ENCODE peak calls at places on chromosome 4, in seven cellular contexts. P is bronchial epithelial cell, T is uterus, W is mammary epithelial cell, D is neural progenitor cell, J is AG09309, M is A549. G is an unnamed sample.

GRCh38 chr4:43763029-43763610 is 685.5 kb downstream of the KCTD8 start:
- DNase-seq in T (no peak), M (no peak), J (no peak), P (peak; percentile 11), D (peak; percentile 19), W (no peak), G (no peak)

GRCh38 chr4:167032876-167033275 is 201.4 kb downstream of the SPOCK3 start:
- DNase-seq in T (no peak), J (no peak), P (peak; percentile 96), W (peak; percentile 82), D (no peak), M (no peak), G (no peak)

GRCh38 chr4:122577808-122578781 is 42.8 kb downstream of the IL21 start:
- DNase-seq in M (peak; percentile 44), D (peak; percentile 57), T (no peak), P (peak; percentile 48), J (no peak), W (peak; percentile 35), G (peak; percentile 100)

GRCh38 chr4:87949961-87950360 is 25.6 kb upstream of the SPP1 start:
- DNase-seq in J (no peak), M (peak; percentile 21), T (peak; percentile 32), P (peak; percentile 62), W (peak; percentile 52), D (no peak), G (no peak)

GRCh38 chr4:56727150-56727549 is 46.1 kb upstream of the HOPX start:
- DNase-seq in T (no peak), M (no peak), D (peak; percentile 18), P (no peak), J (no peak), W (no peak), G (no peak)

GRCh38 chr4:77852892-77853495 is 9.6 kb upstream of the MRPL1 start:
- DNase-seq in J (no peak), P (no peak), T (no peak), D (no peak), M (no peak), W (no peak), G (peak; percentile 93)

GRCh38 chr4:123832173-123833026 is 435.8 kb downstream of the SPRY1 start:
- DNase-seq in J (peak; percentile 99), M (no peak), T (peak; percentile 30), D (no peak), P (peak; percentile 94), W (peak; percentile 94), G (no peak)

GRCh38 chr4:33696066-33696465 is 2548.2 kb downstream of the ARAP2 start:
- DNase-seq in P (peak; percentile 59), T (no peak), W (no peak), J (no peak), M (no peak), D (no peak), G (no peak)

GRCh38 chr4:152894673-152895072 is 41.5 kb upstream of the FHDC1 start:
- DNase-seq in T (no peak), J (no peak), P (peak; percentile 78), D (no peak), M (no peak), W (peak; percentile 58), G (no peak)

GRCh38 chr4:94447754-94448411 is 3.9 kb upstream of the PDLIM5 start:
- DNase-seq in J (no peak), W (peak; percentile 58), D (no peak), T (no peak), M (no peak), P (peak; percentile 74), G (no peak)

GRCh38 chr4:120056249-120056648 is 10.4 kb downstream of the MAD2L1 start:
- DNase-seq in J (no peak), M (no peak), T (no peak), P (peak; percentile 35), W (no peak), D (no peak), G (no peak)

GRCh38 chr4:135365065-135365464 is 1163.5 kb upstream of the PABPC4L start:
- DNase-seq in P (no peak), T (no peak), M (no peak), W (no peak), D (no peak), J (no peak), G (no peak)

GRCh38 chr4:13531609-13531998 is 12.7 kb downstream of the NKX3-2 start:
- DNase-seq in D (no peak), P (no peak), J (no peak), M (no peak), T (no peak), W (no peak), G (no peak)

GRCh38 chr4:13348216-13348615 is 135.9 kb downstream of the RAB28 start:
- DNase-seq in T (no peak), W (no peak), P (no peak), M (no peak), D (no peak), J (no peak), G (no peak)

GRCh38 chr4:152690706-152691651 is 11.2 kb upstream of the TMEM154 start:
- DNase-seq in M (no peak), D (no peak), W (no peak), P (no peak), J (no peak), T (no peak), G (no peak)

GRCh38 chr4:37471971-37472370 is 214.2 kb downstream of the RELL1 start:
- DNase-seq in J (no peak), W (no peak), D (no peak), T (no peak), P (peak; percentile 78), M (peak; percentile 1), G (no peak)

GRCh38 chr4:145828802-145829485 is 109.7 kb downstream of the ZNF827 start:
- DNase-seq in T (no peak), J (no peak), M (no peak), D (no peak), W (no peak), P (no peak), G (no peak)

GRCh38 chr4:21885241-21885640 is 63.3 kb downstream of the KCNIP4 start:
- DNase-seq in J (peak; percentile 45), W (peak; percentile 41), M (no peak), D (no peak), T (no peak), P (no peak), G (no peak)

GRCh38 chr4:40281913-40282312 is 53.2 kb upstream of the CHRNA9 start:
- DNase-seq in P (no peak), T (no peak), J (no peak), D (no peak), W (no peak), M (no peak), G (no peak)

GRCh38 chr4:40281099-40281498 is 54.0 kb upstream of the CHRNA9 start:
- DNase-seq in W (no peak), D (no peak), M (no peak), J (no peak), T (no peak), P (no peak), G (no peak)

GRCh38 chr4:40283968-40284367 is 51.2 kb upstream of the CHRNA9 start:
- DNase-seq in D (no peak), T (no peak), P (peak; percentile 66), W (peak; percentile 41), M (peak; percentile 70), J (no peak), G (peak; percentile 86)

GRCh38 chr4:40280586-40280985 is 54.5 kb upstream of the CHRNA9 start:
- DNase-seq in M (no peak), J (no peak), T (no peak), D (no peak), P (no peak), W (peak; percentile 20), G (no peak)

GRCh38 chr4:40283413-40283812 is 51.7 kb upstream of the CHRNA9 start:
- DNase-seq in T (no peak), M (no peak), D (no peak), W (no peak), J (no peak), P (peak; percentile 22), G (no peak)
- H3K4me3 ChIP-seq in T (no peak overlapping the region), M (no peak overlapping the region), D (no peak overlapping the region), W (no peak overlapping the region), J (no peak overlapping the region), P (no peak overlapping the region), G (no peak overlapping the region)

GRCh38 chr4:55545133-55545532 is 1.6 kb downstream of the CLOCK start:
- DNase-seq in M (no peak), W (peak; percentile 50), T (no peak), J (no peak), D (peak; percentile 31), P (peak; percentile 57), G (no peak)
- H3K4me3 ChIP-seq in M (peak overlapping the region; percentile 82), W (peak overlapping the region; percentile 84), T (peak overlapping the region; percentile 80), J (peak overlapping the region; percentile 79), D (peak overlapping the region; percentile 75), P (peak overlapping the region; percentile 82), G (peak overlapping the region; percentile 78)

DNA sequence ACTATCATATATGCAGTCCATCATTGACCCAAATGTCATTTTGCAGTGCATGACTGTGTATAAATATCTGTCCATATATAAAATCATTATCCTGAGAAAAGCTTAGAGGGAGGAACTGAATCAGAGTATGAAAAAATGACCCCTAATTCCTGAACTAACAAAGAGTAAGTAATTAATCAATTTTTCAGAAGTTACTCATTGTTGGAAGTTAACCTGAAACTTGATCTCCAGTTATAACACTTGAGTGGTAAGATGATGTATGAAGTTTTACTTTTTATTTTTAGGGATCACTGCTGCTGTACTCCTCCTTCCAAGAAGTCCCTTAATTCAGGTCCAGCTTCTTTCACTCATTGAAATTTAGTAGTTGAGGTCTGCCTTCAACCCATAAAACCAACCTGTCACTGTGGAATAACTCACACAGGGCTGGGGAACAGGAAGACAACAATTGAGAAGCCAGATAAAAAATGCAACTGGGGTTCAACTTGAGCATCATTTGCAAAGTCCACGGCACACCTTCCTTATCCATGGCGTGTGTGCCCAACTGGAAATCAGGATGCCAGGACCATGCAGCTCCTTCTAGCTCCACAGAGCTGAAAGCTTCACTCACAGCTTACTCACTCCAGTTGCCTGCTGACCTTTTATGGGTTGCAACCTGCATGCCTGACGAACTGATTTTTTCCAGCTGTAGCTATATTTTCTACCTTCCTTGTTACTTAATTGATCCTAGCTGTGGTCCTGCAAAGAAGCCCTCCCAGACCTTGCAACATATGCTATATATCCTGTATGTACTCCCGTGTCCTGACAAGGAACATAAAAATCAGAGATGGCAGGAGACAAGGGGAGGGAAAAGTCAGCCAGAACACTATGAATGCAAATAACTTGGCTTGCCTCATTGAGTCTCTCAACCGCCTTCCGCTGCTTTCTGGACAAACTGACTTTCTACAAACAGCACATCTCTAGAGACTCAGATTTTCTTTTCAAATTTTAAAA is 135.1 kb upstream of the LDB2 start:
- DNase-seq in P (peak; percentile 14), W (no peak), M (no peak), D (no peak), T (peak; percentile 36), J (no peak), G (no peak)
- H3K4me3 ChIP-seq in P (no peak overlapping the region), W (no peak overlapping the region), M (no peak overlapping the region), D (no peak overlapping the region), T (no peak overlapping the region), J (no peak overlapping the region), G (no peak overlapping the region)

GRCh38 chr4:140048419-140049022 is 105.5 kb downstream of the MAML3 start:
- DNase-seq in J (no peak), M (no peak), P (no peak), T (no peak), D (no peak), W (no peak), G (no peak)

GRCh38 chr4:140047017-140047640 is 106.9 kb downstream of the MAML3 start:
- DNase-seq in J (no peak), T (peak; percentile 37), M (no peak), P (peak; percentile 72), D (peak; percentile 51), W (no peak), G (no peak)

GRCh38 chr4:140049924-140050681 is 103.9 kb downstream of the MAML3 start:
- DNase-seq in J (no peak), W (no peak), P (no peak), M (peak; percentile 86), D (peak; percentile 80), T (no peak), G (peak; percentile 31)

GRCh38 chr4:140047781-140048180 is 106.2 kb downstream of the MAML3 start:
- DNase-seq in T (no peak), J (no peak), W (no peak), D (peak; percentile 28), M (no peak), P (no peak), G (no peak)

GRCh38 chr4:140049024-140049923 is 104.7 kb downstream of the MAML3 start:
- DNase-seq in W (peak; percentile 50), J (no peak), M (peak; percentile 91), P (peak; percentile 30), D (peak; percentile 80), T (peak; percentile 71), G (peak; percentile 91)
- H3K4me3 ChIP-seq in W (peak overlapping the region; percentile 30), J (peak overlapping the region; percentile 43), M (peak overlapping the region; percentile 35), P (no peak overlapping the region), D (peak overlapping the region; percentile 20), T (peak overlapping the region; percentile 38), G (peak overlapping the region; percentile 58)

G was measured in Jurkat, Clone E6-1.